ENCODE peak calls at places on chromosomes 6 and 20, in eight cellular contexts. Q is activated gamma-delta T cell treated with Interleukin-2 at 50 U/mL for 16 hours; A is EL; X is activated T-helper 1 cell treated with anti-CD3 and anti-CD28 coated beads, Interleukin-2, amount 50 U/mL, for 16 hours; B is kidney tubule cell; E is AG08395; M is activated CD8-positive, alpha-beta memory T cell treated with anti-CD3 and anti-CD28 coated beads, Interleukin-2, amount 50 U/mL, for 4 hours; T is HS-27A. C is an unnamed sample.
A peak's percentile ranks its signal among the peaks of the same experiment; 100 is the strongest.

GRCh38 chr20:22583773-22584629 is at the start of gene FOXA2:
- DNase-seq in Q (no peak), M (no peak), X (no peak), T (no peak), B (peak; percentile 29), A (no peak), E (no peak), C (no peak)

GRCh38 chr6:154928325-154928922 is 66.7 kb upstream of the TIAM2 start:
- DNase-seq in M (peak; percentile 44), Q (peak; percentile 44), A (peak; percentile 69), E (peak; percentile 78), B (peak; percentile 68), T (peak; percentile 58), X (no peak), C (peak; percentile 28)

GRCh38 chr6:119979862-119980261 is 630.3 kb upstream of the MAN1A1 start:
- DNase-seq in E (no peak), B (peak; percentile 11), T (no peak), A (no peak), X (no peak), Q (no peak), M (no peak), C (no peak)

GRCh38 chr6:74607934-74608333 is 597.9 kb downstream of the COL12A1 start:
- DNase-seq in Q (no peak), A (peak; percentile 28), B (no peak), T (no peak), X (no peak), M (no peak), E (no peak), C (no peak)

GRCh38 chr20:20888273-20888656 is 175.8 kb upstream of the RALGAPA2 start:
- DNase-seq in B (no peak), E (no peak), T (no peak), X (no peak), A (no peak), Q (no peak), M (no peak), C (no peak)

GRCh38 chr6:104908031-104908430 is 48.3 kb upstream of the HACE1 start:
- DNase-seq in B (peak; percentile 16), M (no peak), T (no peak), Q (no peak), A (peak; percentile 72), X (no peak), E (no peak), C (no peak)

GRCh38 chr20:48025661-48026060 is 240.4 kb upstream of the SULF2 start:
- DNase-seq in M (no peak), E (peak; percentile 51), A (peak; percentile 63), Q (no peak), B (peak; percentile 37), T (no peak), X (no peak), C (no peak)

GRCh38 chr6:134063966-134064445 is 11.6 kb upstream of the SLC2A12 start:
- DNase-seq in X (no peak), T (no peak), E (peak; percentile 80), B (peak; percentile 75), A (peak; percentile 73), Q (peak; percentile 59), M (peak; percentile 52), C (peak; percentile 83)

GRCh38 chr6:4640139-4640538 is 136.1 kb upstream of the CDYL start:
- DNase-seq in T (no peak), E (no peak), A (peak; percentile 24), X (no peak), B (peak; percentile 75), M (no peak), Q (no peak), C (no peak)

GRCh38 chr6:43840490-43841218 is 70.6 kb downstream of the VEGFA start:
- DNase-seq in B (no peak), M (no peak), A (no peak), T (no peak), E (no peak), X (no peak), Q (no peak), C (no peak)

GRCh38 chr6:169939554-169940164 is 188.2 kb downstream of the ERMARD start:
- DNase-seq in T (no peak), M (no peak), Q (no peak), X (no peak), A (no peak), B (no peak), E (no peak), C (no peak)

GRCh38 chr6:100465701-100466409 is 1.1 kb upstream of the SIM1 start:
- DNase-seq in X (no peak), E (no peak), Q (no peak), M (no peak), A (peak; percentile 44), T (no peak), B (peak; percentile 40), C (no peak)